ENCODE peak calls at places on chromosomes 2 and 18, in five cellular contexts. Y, T, C, S and G are unnamed samples.

GRCh38 chr2:236570081-236570979 is 705 bp downstream of the ACKR3 start:
- DNase-seq in Y (no peak), T (no peak), C (no peak), S (no peak), G (no peak)

GRCh38 chr2:200466703-200467418 is 43.0 kb downstream of the KCTD18 start:
- DNase-seq in Y (no peak), T (no peak), C (no peak), S (no peak), G (no peak)

GRCh38 chr2:57908736-57909161 is 137.9 kb upstream of the VRK2 start:
- DNase-seq in Y (no peak), T (no peak), C (peak; percentile 82), S (no peak), G (no peak)

GRCh38 chr18:55244520-55244919 is 285.3 kb upstream of the CCDC68 start:
- DNase-seq in Y (no peak), T (no peak), C (no peak), S (no peak), G (no peak)

GRCh38 chr2:102049756-102050443 is 58.1 kb downstream of the IL1R2 start:
- DNase-seq in Y (no peak), T (no peak), C (no peak), S (no peak), G (no peak)

GRCh38 chr2:141438536-141438935 is 692.3 kb downstream of the LRP1B start:
- DNase-seq in Y (no peak), T (no peak), C (no peak), S (no peak), G (no peak)

GRCh38 chr2:10753156-10753555 is 31.7 kb downstream of the ATP6V1C2 start:
- DNase-seq in Y (no peak), T (no peak), C (no peak), S (no peak), G (no peak)

GRCh38 chr2:132416080-132416911 is at the start of gene GPR39:
- DNase-seq in Y (peak; percentile 10), T (peak; percentile 79), C (no peak), S (peak; percentile 92), G (no peak)

GRCh38 chr2:152585830-152586484 is 131.3 kb downstream of the PRPF40A start:
- DNase-seq in Y (no peak), T (peak; percentile 42), C (no peak), S (peak; percentile 18), G (no peak)

GRCh38 chr18:45554070-45554767 is 61.1 kb upstream of the SLC14A2 start:
- DNase-seq in Y (no peak), T (peak; percentile 10), C (no peak), S (no peak), G (no peak)

GRCh38 chr18:70195852-70196434 is 9.5 kb downstream of the RTTN start:
- DNase-seq in Y (peak; percentile 16), T (peak; percentile 54), C (no peak), S (peak; percentile 35), G (peak; percentile 37)

GRCh38 chr2:37230581-37230980 is 815 bp downstream of the CEBPZ start:
- DNase-seq in Y (peak; percentile 15), T (peak; percentile 36), C (no peak), S (peak; percentile 36), G (no peak)

GRCh38 chr2:61134141-61134540 is 27.8 kb upstream of the C2orf74 start:
- DNase-seq in Y (no peak), T (no peak), C (no peak), S (peak; percentile 4), G (no peak)

GRCh38 chr2:219987830-219988229 is 360.4 kb downstream of the SLC4A3 start:
- DNase-seq in Y (peak; percentile 5), T (no peak), C (no peak), S (no peak), G (no peak)

GRCh38 chr2:235594041-235594440 is 100.2 kb downstream of the AGAP1 start:
- DNase-seq in Y (peak; percentile 28), T (peak; percentile 61), C (no peak), S (peak; percentile 80), G (peak; percentile 5)

GRCh38 chr2:200814276-200814815 is 2.6 kb downstream of the BZW1 start:
- DNase-seq in Y (no peak), T (no peak), C (peak; percentile 51), S (no peak), G (no peak)

GRCh38 chr2:230956827-230957755 is 32.0 kb upstream of the GPR55 start:
- DNase-seq in Y (peak; percentile 19), T (peak; percentile 84), C (peak; percentile 91), S (no peak), G (no peak)

GRCh38 chr2:143398701-143399260 is 269.6 kb downstream of the ARHGAP15 start:
- DNase-seq in Y (no peak), T (no peak), C (no peak), S (no peak), G (no peak)

GRCh38 chr18:32548688-32549087 is 78.0 kb upstream of the GAREM1 start:
- DNase-seq in Y (no peak), T (no peak), C (no peak), S (no peak), G (no peak)

GRCh38 chr2:224219781-224220180 is 180.7 kb upstream of the SERPINE2 start:
- DNase-seq in Y (no peak), T (no peak), C (no peak), S (no peak), G (no peak)

GRCh38 chr2:120105360-120105759 is 92.5 kb downstream of the EPB41L5 start:
- DNase-seq in Y (no peak), T (no peak), C (peak; percentile 26), S (no peak), G (no peak)

GRCh38 chr2:239003933-239004636 is 156.2 kb downstream of the TWIST2 start:
- DNase-seq in Y (no peak), T (no peak), C (no peak), S (no peak), G (no peak)

GRCh38 chr18:79616651-79617518 is 62.7 kb upstream of the CTDP1 start:
- DNase-seq in Y (peak; percentile 15), T (no peak), C (no peak), S (no peak), G (no peak)

GRCh38 chr2:219530048-219530963 is 13.3 kb downstream of the CHPF start:
- DNase-seq in Y (peak; percentile 77), T (peak; percentile 93), C (no peak), S (peak; percentile 77), G (peak; percentile 85)

GRCh38 chr2:19649785-19650380 is 251.9 kb downstream of the TTC32 start:
- DNase-seq in Y (no peak), T (no peak), C (no peak), S (no peak), G (no peak)

GRCh38 chr2:189896809-189897208 is 112.6 kb downstream of the PMS1 start:
- DNase-seq in Y (no peak), T (no peak), C (no peak), S (peak; percentile 52), G (no peak)

GRCh38 chr2:150955231-150955630 is 306.4 kb downstream of the RBM43 start:
- DNase-seq in Y (no peak), T (no peak), C (no peak), S (no peak), G (no peak)

GRCh38 chr2:157061799-157062198 is 195.7 kb upstream of the GALNT5 start:
- DNase-seq in Y (no peak), T (no peak), C (peak; percentile 51), S (no peak), G (no peak)

GRCh38 chr2:227862741-227863588 is 8.5 kb upstream of the DAW1 start:
- DNase-seq in Y (no peak), T (no peak), C (no peak), S (peak; percentile 54), G (peak; percentile 31)

GRCh38 chr2:236703906-236704305 is 134.3 kb downstream of the ACKR3 start:
- DNase-seq in Y (no peak), T (no peak), C (no peak), S (no peak), G (no peak)

GRCh38 chr2:164700390-164700789 is 79.1 kb upstream of the GRB14 start:
- DNase-seq in Y (no peak), T (no peak), C (no peak), S (no peak), G (no peak)

DNA sequence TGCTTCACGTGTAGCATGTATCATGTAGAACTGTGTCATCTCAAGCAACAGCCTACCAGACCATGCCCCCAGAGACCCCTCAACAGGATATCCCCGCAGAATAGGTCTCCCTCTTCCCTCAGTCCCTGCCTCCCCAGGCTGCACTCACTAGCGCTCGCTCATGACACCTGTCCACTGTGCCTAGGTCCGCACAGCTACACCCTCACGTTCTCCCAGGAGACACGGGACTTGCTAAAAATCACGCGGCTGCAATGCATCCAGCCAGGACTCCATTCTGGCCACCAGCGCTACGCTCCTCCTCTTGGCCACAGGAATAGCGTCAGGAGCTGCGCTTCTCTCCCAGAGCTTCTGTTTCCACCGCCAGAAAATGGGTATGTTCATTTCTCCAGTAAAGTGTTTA is 2.5 kb downstream of the PXDN start:
- DNase-seq in Y (no peak), T (no peak), C (no peak), S (no peak), G (no peak)
- H3K4me3 ChIP-seq in Y (no peak overlapping the region), T (peak overlapping the region; percentile 91), C (no peak overlapping the region), S (no peak overlapping the region), G (no peak overlapping the region)

GRCh38 chr2:127407091-127407490 is 11.1 kb upstream of the PROC start:
- DNase-seq in Y (no peak), T (no peak), C (no peak), S (no peak), G (no peak)
- TF ChIP-seq GABPA in Y (no peak), T (no peak), C (no peak), S (no peak), G (no peak)

GRCh38 chr2:6326958-6327357 is 538.7 kb downstream of the CMPK2 start:
- DNase-seq in Y (no peak), T (no peak), C (no peak), S (no peak), G (no peak)

DNA sequence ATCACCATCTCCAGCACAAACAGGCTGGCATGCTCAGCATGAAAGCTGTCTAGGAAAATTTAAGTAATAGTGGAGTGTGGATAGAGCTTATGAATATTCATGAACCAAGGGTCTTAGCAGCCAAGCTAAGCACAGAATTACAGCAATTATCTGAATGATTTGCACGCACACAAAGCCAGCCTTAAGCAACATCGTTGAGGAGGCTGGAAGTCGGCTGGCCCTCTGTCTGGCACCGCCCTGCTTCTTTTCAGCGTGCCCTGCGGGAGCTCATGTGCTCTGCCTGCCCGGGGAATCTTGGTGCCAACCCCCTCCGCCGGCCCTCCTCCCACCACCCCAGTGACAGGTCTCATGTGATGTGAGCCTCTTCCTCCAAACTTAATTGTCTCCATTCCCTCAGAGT is 540.1 kb downstream of the CMPK2 start:
- DNase-seq in Y (no peak), T (no peak), C (no peak), S (no peak), G (no peak)
- TF ChIP-seq REST in Y (no peak), T (no peak), C (no peak), S (no peak), G (no peak)

GRCh38 chr2:129758461-129759185 is 220.8 kb upstream of the RAB6C start:
- DNase-seq in Y (no peak), T (peak; percentile 52), C (no peak), S (no peak), G (peak; percentile 53)
- H3K4me3 ChIP-seq in Y (no peak overlapping the region), T (no peak overlapping the region), C (no peak overlapping the region), S (no peak overlapping the region), G (no peak overlapping the region)

DNA sequence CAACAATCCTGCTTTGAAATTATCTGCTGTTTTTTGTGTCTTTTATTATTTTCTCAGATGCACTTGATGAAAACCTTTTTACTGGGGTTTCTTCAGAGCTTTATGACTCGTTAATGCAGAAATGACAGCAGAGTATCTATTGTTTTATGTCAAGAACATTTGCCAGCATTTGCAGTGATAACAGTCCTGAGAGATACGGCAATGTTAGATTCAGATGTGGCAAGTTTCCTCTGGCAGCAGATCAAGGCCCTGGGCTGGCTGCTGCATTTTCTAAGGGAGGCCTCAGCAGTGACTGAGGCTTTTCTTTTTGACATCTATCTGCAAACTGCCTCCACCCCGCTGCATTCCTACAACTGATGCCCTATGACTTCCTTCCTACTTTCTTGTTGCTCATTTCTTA is 40.2 kb downstream of the EFEMP1 start:
- DNase-seq in Y (no peak), T (no peak), C (no peak), S (no peak), G (no peak)
- TF ChIP-seq GABPA in Y (no peak), T (no peak), C (no peak), S (no peak), G (no peak)